ENCODE peak calls at places on chromosomes 4 and X, in five cellular contexts. Z, J, H, A and B are unnamed samples.

GRCh38 chrX:124504106-124504983 is 158.0 kb downstream of the SH2D1A start:
- DNase-seq in Z (no peak), J (no peak), H (no peak), A (no peak), B (no peak)

GRCh38 chr4:15495621-15496020 is 25.9 kb downstream of the CC2D2A start:
- DNase-seq in Z (no peak), J (no peak), H (no peak), A (no peak), B (no peak)

GRCh38 chrX:132818638-132819037 is 139.8 kb downstream of the HS6ST2 start:
- DNase-seq in Z (no peak), J (no peak), H (no peak), A (no peak), B (no peak)

GRCh38 chrX:56600141-56600540 is 36.7 kb downstream of the UBQLN2 start:
- DNase-seq in Z (no peak), J (no peak), H (no peak), A (no peak), B (no peak)

GRCh38 chrX:4570141-4570540 is 856.7 kb upstream of the PRKX start:
- DNase-seq in Z (no peak), J (no peak), H (no peak), A (no peak), B (no peak)

GRCh38 chr4:158313566-158313965 is 103.3 kb downstream of the TMEM144 start:
- DNase-seq in Z (no peak), J (no peak), H (no peak), A (no peak), B (no peak)

GRCh38 chr4:16794816-16795445 is 103.5 kb downstream of the LDB2 start:
- DNase-seq in Z (no peak), J (no peak), H (peak), A (peak), B (peak)

GRCh38 chrX:138298268-138298667 is 413.2 kb downstream of the FGF13 start:
- DNase-seq in Z (no peak), J (no peak), H (no peak), A (no peak), B (no peak)

GRCh38 chrX:40773809-40774208 is 38.5 kb upstream of the MED14 start:
- DNase-seq in Z (no peak), J (no peak), H (no peak), A (no peak), B (no peak)

GRCh38 chr4:18695733-18696527 is 674.4 kb upstream of the LCORL start:
- DNase-seq in Z (no peak), J (no peak), H (no peak), A (no peak), B (no peak)

GRCh38 chr4:158255727-158256324 is 45.5 kb downstream of the TMEM144 start:
- DNase-seq in Z (no peak), J (no peak), H (no peak), A (peak), B (no peak)

GRCh38 chrX:274904-275475 is 6.2 kb upstream of the PLCXD1 start:
- DNase-seq in Z (no peak), J (no peak), H (no peak), A (peak), B (no peak)

GRCh38 chr4:54231419-54232150 is 2.5 kb downstream of the PDGFRA start:
- DNase-seq in Z (peak), J (no peak), H (no peak), A (peak), B (no peak)

GRCh38 chr4:180028682-180029081 is 2214.5 kb upstream of the TENM3 start:
- DNase-seq in Z (no peak), J (no peak), H (no peak), A (no peak), B (no peak)

GRCh38 chrX:53133400-53133799 is 39.5 kb downstream of the KANTR start:
- DNase-seq in Z (no peak), J (no peak), H (no peak), A (no peak), B (no peak)

GRCh38 chr4:179624768-179625181 is 2182.5 kb upstream of the AGA start:
- DNase-seq in Z (no peak), J (no peak), H (no peak), A (no peak), B (no peak)

GRCh38 chrX:12791253-12792228 is at the start of gene PRPS2:
- DNase-seq in Z (peak), J (peak), H (peak), A (peak), B (peak)

GRCh38 chrX:30693999-30694650 is 40.9 kb downstream of the GK start:
- DNase-seq in Z (no peak), J (no peak), H (no peak), A (no peak), B (no peak)

GRCh38 chrX:149037301-149037700 is 467.8 kb downstream of the IDS start:
- DNase-seq in Z (no peak), J (no peak), H (no peak), A (no peak), B (no peak)

GRCh38 chr4:93947318-93947717 is 118.8 kb downstream of the ATOH1 start:
- DNase-seq in Z (no peak), J (no peak), H (no peak), A (no peak), B (no peak)

GRCh38 chr4:148574502-148574901 is 132.3 kb upstream of the NR3C2 start:
- DNase-seq in Z (no peak), J (no peak), H (no peak), A (peak), B (no peak)

GRCh38 chr4:27397886-27398285 is 537.2 kb downstream of the STIM2 start:
- DNase-seq in Z (no peak), J (no peak), H (no peak), A (no peak), B (no peak)

GRCh38 chrX:9542106-9542764 is 77.4 kb downstream of the TBL1X start:
- DNase-seq in Z (no peak), J (no peak), H (no peak), A (no peak), B (no peak)

GRCh38 chrX:110759785-110760184 is 35.8 kb downstream of the CHRDL1 start:
- DNase-seq in Z (no peak), J (no peak), H (no peak), A (no peak), B (no peak)

GRCh38 chr4:78197947-78198346 is 140.8 kb downstream of the FRAS1 start:
- DNase-seq in Z (no peak), J (no peak), H (no peak), A (no peak), B (no peak)

GRCh38 chr4:185115827-185116232 is 27.2 kb upstream of the SLC25A4 start:
- DNase-seq in Z (peak), J (no peak), H (no peak), A (peak), B (no peak)

GRCh38 chr4:122830392-122831095 is 3.9 kb downstream of the FGF2 start:
- DNase-seq in Z (no peak), J (no peak), H (no peak), A (no peak), B (no peak)

GRCh38 chr4:147831452-147832192 is 99.7 kb downstream of the ARHGAP10 start:
- DNase-seq in Z (peak), J (no peak), H (no peak), A (peak), B (no peak)

GRCh38 chr4:689498-690122 is 659 bp upstream of the SLC49A3 start:
- DNase-seq in Z (no peak), J (no peak), H (no peak), A (no peak), B (no peak)

GRCh38 chr4:143188325-143189088 is 3.8 kb downstream of the USP38 start:
- DNase-seq in Z (no peak), J (no peak), H (no peak), A (no peak), B (no peak)

GRCh38 chr4:127783026-127783769 is 1.1 kb downstream of the HSPA4L start:
- DNase-seq in Z (peak), J (no peak), H (peak), A (peak), B (peak)

GRCh38 chr4:48790581-48790980 is 10.5 kb upstream of the FRYL start:
- DNase-seq in Z (no peak), J (no peak), H (no peak), A (no peak), B (no peak)